ENCODE peak calls at places on chromosome 2, in five cellular contexts. L, R, Q, C and H are unnamed samples.

GRCh38 chr2:118084483-118085089 is 3.7 kb upstream of the INSIG2 start:
- DNase-seq in L (no peak), R (no peak), Q (no peak), C (no peak), H (no peak)

GRCh38 chr2:205556841-205557539 is 125.3 kb upstream of the NRP2 start:
- DNase-seq in L (no peak), R (peak; percentile 45), Q (no peak), C (no peak), H (no peak)

GRCh38 chr2:218367415-218368149 is 10.9 kb downstream of the CATIP start:
- DNase-seq in L (peak; percentile 94), R (peak; percentile 86), Q (peak; percentile 76), C (peak; percentile 90), H (no peak)

GRCh38 chr2:17757321-17757720 is 3.4 kb downstream of the GEN1 start:
- DNase-seq in L (no peak), R (no peak), Q (no peak), C (no peak), H (no peak)

GRCh38 chr2:201909348-201909747 is 103.0 kb downstream of the CDK15 start:
- DNase-seq in L (no peak), R (no peak), Q (no peak), C (no peak), H (no peak)

GRCh38 chr2:61770746-61771145 is 83.1 kb downstream of the FAM161A start:
- DNase-seq in L (no peak), R (no peak), Q (no peak), C (no peak), H (no peak)

GRCh38 chr2:44979581-44979980 is 29.7 kb downstream of the SIX2 start:
- DNase-seq in L (no peak), R (no peak), Q (no peak), C (no peak), H (no peak)

GRCh38 chr2:23456881-23457760 is 72.1 kb downstream of the KLHL29 start:
- DNase-seq in L (peak; percentile 54), R (no peak), Q (no peak), C (no peak), H (no peak)

GRCh38 chr2:23356711-23357110 is 28.3 kb upstream of the KLHL29 start:
- DNase-seq in L (no peak), R (no peak), Q (no peak), C (no peak), H (no peak)

GRCh38 chr2:71607490-71607889 is 154.1 kb downstream of the DYSF start:
- DNase-seq in L (peak; percentile 39), R (peak; percentile 10), Q (no peak), C (no peak), H (peak; percentile 55)

GRCh38 chr2:120978359-120979050 is 242.8 kb downstream of the GLI2 start:
- DNase-seq in L (no peak), R (no peak), Q (no peak), C (no peak), H (peak; percentile 29)

GRCh38 chr2:234808907-234809306 is 142.9 kb upstream of the SH3BP4 start:
- DNase-seq in L (no peak), R (no peak), Q (no peak), C (no peak), H (no peak)

GRCh38 chr2:147449323-147450080 is 395.3 kb upstream of the ACVR2A start:
- DNase-seq in L (no peak), R (peak; percentile 39), Q (no peak), C (no peak), H (no peak)

GRCh38 chr2:218006741-218007140 is 3.9 kb upstream of the TNS1 start:
- DNase-seq in L (no peak), R (no peak), Q (no peak), C (no peak), H (no peak)

GRCh38 chr2:59353301-59353921 is 1112.3 kb upstream of the FANCL start:
- DNase-seq in L (no peak), R (no peak), Q (peak; percentile 69), C (no peak), H (no peak)

GRCh38 chr2:241150660-241151530 is 628 bp downstream of the PPP1R7 start:
- DNase-seq in L (no peak), R (no peak), Q (peak; percentile 21), C (no peak), H (no peak)

GRCh38 chr2:143452817-143453462 is 323.7 kb downstream of the ARHGAP15 start:
- DNase-seq in L (no peak), R (no peak), Q (no peak), C (no peak), H (no peak)

GRCh38 chr2:898319-898718 is 52.3 kb upstream of the SNTG2 start:
- DNase-seq in L (no peak), R (peak; percentile 75), Q (no peak), C (no peak), H (no peak)

GRCh38 chr2:25698752-25699151 is 25.4 kb upstream of the DTNB start:
- DNase-seq in L (no peak), R (no peak), Q (no peak), C (no peak), H (no peak)

GRCh38 chr2:229688141-229688540 is 26.2 kb downstream of the DNER start:
- DNase-seq in L (no peak), R (no peak), Q (no peak), C (no peak), H (no peak)

GRCh38 chr2:239318790-239319189 is 82.0 kb downstream of the HDAC4 start:
- DNase-seq in L (peak; percentile 81), R (peak; percentile 15), Q (no peak), C (no peak), H (no peak)

GRCh38 chr2:205730701-205731271 is 48.5 kb downstream of the NRP2 start:
- DNase-seq in L (no peak), R (no peak), Q (no peak), C (no peak), H (no peak)

GRCh38 chr2:162106146-162106551 is 32.1 kb upstream of the DPP4 start:
- DNase-seq in L (no peak), R (no peak), Q (no peak), C (no peak), H (no peak)

GRCh38 chr2:128311755-128312341 is 6.8 kb downstream of the HS6ST1 start:
- DNase-seq in L (peak; percentile 62), R (peak; percentile 23), Q (peak; percentile 12), C (peak; percentile 21), H (peak; percentile 46)

GRCh38 chr2:175234153-175234552 is 52.6 kb upstream of the ATP5MC3 start:
- DNase-seq in L (no peak), R (no peak), Q (no peak), C (no peak), H (no peak)

GRCh38 chr2:140185076-140185475 is 1404.9 kb upstream of the NXPH2 start:
- DNase-seq in L (no peak), R (no peak), Q (no peak), C (no peak), H (no peak)

GRCh38 chr2:152098033-152098797 is 629 bp downstream of the CACNB4 start:
- DNase-seq in L (peak; percentile 72), R (peak; percentile 59), Q (no peak), C (peak; percentile 36), H (peak; percentile 45)

GRCh38 chr2:210094787-210095186 is 76.4 kb downstream of the KANSL1L start:
- DNase-seq in L (no peak), R (no peak), Q (no peak), C (no peak), H (no peak)

GRCh38 chr2:133171396-133172004 is 396.8 kb downstream of the NCKAP5 start:
- DNase-seq in L (no peak), R (no peak), Q (no peak), C (no peak), H (no peak)

GRCh38 chr2:133169527-133169926 is 398.7 kb downstream of the NCKAP5 start:
- DNase-seq in L (no peak), R (no peak), Q (no peak), C (no peak), H (no peak)

GRCh38 chr2:133167990-133168389 is 400.3 kb downstream of the NCKAP5 start:
- DNase-seq in L (no peak), R (no peak), Q (no peak), C (no peak), H (no peak)

DNA sequence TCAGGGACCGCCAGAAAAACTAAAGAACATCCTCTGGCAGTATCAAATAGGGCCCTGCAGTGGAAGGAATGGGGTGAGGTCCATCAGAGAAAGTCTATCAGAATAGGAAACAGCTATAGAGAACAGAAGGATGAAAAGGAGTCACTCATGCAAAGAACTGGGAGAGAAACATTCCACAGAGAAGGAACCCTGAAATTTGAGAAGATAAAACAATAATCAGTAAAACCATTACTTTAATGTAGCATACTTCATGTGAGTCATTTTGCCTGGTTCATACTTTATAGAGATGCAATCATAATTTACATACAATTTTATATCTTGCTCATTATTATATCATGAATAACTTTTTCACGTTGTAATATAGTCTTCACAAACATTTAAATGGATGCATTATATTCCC is 402.2 kb downstream of the NCKAP5 start:
- DNase-seq in L (no peak), R (no peak), Q (no peak), C (no peak), H (no peak)
- H3K4me1 ChIP-seq in L (no peaks in the 10 kb centered on the region), R (no peaks in the 10 kb centered on the region), Q (no peaks in the 10 kb centered on the region), C (no peaks in the 10 kb centered on the region), H (no peaks in the 10 kb centered on the region)

DNA sequence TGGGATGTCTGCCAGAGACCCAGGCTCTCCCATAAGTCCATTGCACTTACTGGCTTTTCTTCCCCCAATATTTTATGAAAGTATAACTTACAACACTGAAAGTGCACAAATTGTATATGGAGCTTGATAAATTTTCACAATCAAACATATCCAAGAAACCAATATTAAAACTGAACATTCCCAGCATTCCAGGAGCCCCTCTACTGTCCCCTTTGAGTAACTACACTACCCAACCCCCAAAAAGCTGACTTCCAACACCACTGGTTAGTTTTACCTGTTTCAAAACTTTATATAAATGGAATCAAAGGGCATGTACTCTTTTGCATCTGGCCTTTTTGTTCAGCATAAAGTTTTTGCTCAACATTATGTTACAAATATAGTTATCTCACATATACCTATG is 35.2 kb upstream of the PKDCC start:
- DNase-seq in L (no peak), R (no peak), Q (no peak), C (no peak), H (no peak)
- H3K27me3 ChIP-seq in L (no peaks in the 10 kb centered on the region), R (no peaks in the 10 kb centered on the region), Q (no peaks in the 10 kb centered on the region), C (no peaks in the 10 kb centered on the region), H (no peaks in the 10 kb centered on the region)

GRCh38 chr2:98118852-98119251 is 31.9 kb downstream of the VWA3B start:
- DNase-seq in L (no peak), R (no peak), Q (no peak), C (no peak), H (no peak)
- H3K4me1 ChIP-seq in L (no peaks in the 10 kb centered on the region), R (no peaks in the 10 kb centered on the region), Q (no peaks in the 10 kb centered on the region), C (no peaks in the 10 kb centered on the region), H (peaks cover 9% of the 10 kb centered on the region)

DNA sequence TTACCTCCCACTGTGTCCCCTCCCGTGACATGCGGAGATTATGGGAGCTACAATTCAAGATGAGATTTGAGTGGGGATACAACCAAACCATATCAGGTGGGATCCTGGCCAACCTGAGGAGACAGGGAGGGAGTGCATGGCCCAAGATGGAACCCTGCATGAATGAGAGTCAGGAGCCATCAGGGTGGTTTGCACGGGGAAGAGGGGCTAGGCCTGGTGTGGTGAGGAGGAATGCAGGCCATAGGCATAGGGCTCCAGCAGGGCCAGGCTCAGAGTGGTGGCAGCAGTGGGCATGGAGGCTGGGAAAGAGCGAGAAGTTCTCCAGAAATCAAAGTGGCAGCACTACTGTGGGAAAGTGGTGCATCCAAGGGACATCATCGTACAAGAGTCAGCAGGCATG is 74.0 kb upstream of the BCL2L11 start:
- DNase-seq in L (no peak), R (no peak), Q (no peak), C (no peak), H (no peak)
- H3K27me3 ChIP-seq in L (no peaks in the 10 kb centered on the region), R (no peaks in the 10 kb centered on the region), Q (no peaks in the 10 kb centered on the region), C (no peaks in the 10 kb centered on the region), H (no peaks in the 10 kb centered on the region)